ENCODE peak calls at places on chromosomes 12 and 14, in four cellular contexts. I, H, U and Z are unnamed samples.

GRCh38 chr14:63663428-63664142 is 21.9 kb upstream of the WDR89 start:
- DNase-seq in I (no peak), H (no peak), U (no peak), Z (no peak)

GRCh38 chr14:26403760-26404159 is 194.1 kb downstream of the NOVA1 start:
- DNase-seq in I (no peak), H (no peak), U (no peak), Z (no peak)

GRCh38 chr12:129081755-129082250 is 228.5 kb downstream of the GLT1D1 start:
- DNase-seq in I (no peak), H (no peak), U (no peak), Z (no peak)

GRCh38 chr12:132597333-132598283 is 12.8 kb downstream of the LRCOL1 start:
- DNase-seq in I (peak), H (no peak), U (no peak), Z (peak)

GRCh38 chr12:43758247-43758727 is 303 bp downstream of the PUS7L start:
- DNase-seq in I (peak), H (no peak), U (peak), Z (no peak)

GRCh38 chr14:73771848-73772705 is 57.9 kb upstream of the PNMA1 start:
- DNase-seq in I (peak), H (peak), U (peak), Z (no peak)

GRCh38 chr12:7985802-7986418 is 46.6 kb upstream of the FOXJ2 start:
- DNase-seq in I (no peak), H (no peak), U (no peak), Z (no peak)

GRCh38 chr12:65232490-65233077 is 45.9 kb upstream of the MSRB3 start:
- DNase-seq in I (peak), H (no peak), U (no peak), Z (no peak)

GRCh38 chr12:108855284-108856169 is 1.9 kb downstream of the SSH1 start:
- DNase-seq in I (peak), H (no peak), U (no peak), Z (no peak)

GRCh38 chr14:79134346-79134745 is 964.2 kb downstream of the NRXN3 start:
- DNase-seq in I (no peak), H (no peak), U (no peak), Z (no peak)

GRCh38 chr12:12983420-12984035 is 16.5 kb downstream of the HEBP1 start:
- DNase-seq in I (peak), H (no peak), U (no peak), Z (peak)

GRCh38 chr12:48924617-48925217 is 575 bp downstream of the FKBP11 start:
- DNase-seq in I (no peak), H (peak), U (peak), Z (no peak)

GRCh38 chr12:12777056-12777455 is 8.4 kb upstream of the APOLD1 start:
- DNase-seq in I (no peak), H (no peak), U (no peak), Z (no peak)

GRCh38 chr14:52961060-52961639 is 10.3 kb upstream of the FERMT2 start:
- DNase-seq in I (peak), H (no peak), U (peak), Z (peak)

GRCh38 chr14:65019944-65020566 is 33.4 kb downstream of the FNTB start:
- DNase-seq in I (peak), H (no peak), U (no peak), Z (peak)

GRCh38 chr12:116324684-116325664 is 47.5 kb upstream of the MED13L start:
- DNase-seq in I (no peak), H (no peak), U (no peak), Z (no peak)

GRCh38 chr12:119700078-119700477 is 32.1 kb downstream of the PRKAB1 start:
- DNase-seq in I (no peak), H (no peak), U (no peak), Z (no peak)

GRCh38 chr14:52272375-52272774 is 4.9 kb downstream of the PTGDR start:
- DNase-seq in I (no peak), H (no peak), U (no peak), Z (peak)

GRCh38 chr12:122894173-122895121 is 1.5 kb downstream of the VPS37B start:
- DNase-seq in I (peak), H (no peak), U (no peak), Z (no peak)

GRCh38 chr12:53324113-53324778 is 2.8 kb upstream of the AAAS start:
- DNase-seq in I (peak), H (no peak), U (peak), Z (no peak)

GRCh38 chr14:61524211-61524806 is 171.0 kb upstream of the HIF1A start:
- DNase-seq in I (peak), H (no peak), U (no peak), Z (peak)

GRCh38 chr12:120225852-120226640 is 25.1 kb upstream of the RPLP0 start:
- DNase-seq in I (peak), H (no peak), U (no peak), Z (no peak)

GRCh38 chr14:90796319-90796718 is 19.9 kb downstream of the TTC7B start:
- DNase-seq in I (peak), H (no peak), U (no peak), Z (no peak)

GRCh38 chr12:7645395-7646177 is 20.1 kb downstream of the APOBEC1 start:
- DNase-seq in I (peak), H (no peak), U (no peak), Z (peak)

GRCh38 chr14:99357856-99358390 is 85.9 kb upstream of the BCL11B start:
- DNase-seq in I (no peak), H (no peak), U (no peak), Z (no peak)

GRCh38 chr14:104298458-104298857 is 160.1 kb downstream of the KIF26A start:
- DNase-seq in I (no peak), H (no peak), U (no peak), Z (no peak)

GRCh38 chr14:30443368-30444007 is 115.5 kb upstream of the G2E3 start:
- DNase-seq in I (peak), H (no peak), U (no peak), Z (peak)

GRCh38 chr12:14950421-14950820 is 11.0 kb downstream of the ARHGDIB start:
- DNase-seq in I (no peak), H (no peak), U (no peak), Z (no peak)

GRCh38 chr12:99553461-99553860 is 94.1 kb upstream of the GARIN6 start:
- DNase-seq in I (no peak), H (no peak), U (no peak), Z (no peak)

GRCh38 chr12:132141976-132142678 is 2.0 kb downstream of the DDX51 start:
- DNase-seq in I (no peak), H (no peak), U (no peak), Z (no peak)

GRCh38 chr14:104872469-104873341 is 7.6 kb downstream of the CEP170B start:
- DNase-seq in I (no peak), H (no peak), U (no peak), Z (no peak)

GRCh38 chr12:2683283-2684025 is 111.3 kb upstream of the FKBP4 start:
- DNase-seq in I (no peak), H (no peak), U (no peak), Z (no peak)

GRCh38 chr12:57162541-57163125 is 15.2 kb upstream of the LRP1-AS start:
- DNase-seq in I (no peak), H (no peak), U (no peak), Z (no peak)

GRCh38 chr12:78959556-78959955 is 95.0 kb downstream of the SYT1 start:
- DNase-seq in I (no peak), H (no peak), U (no peak), Z (no peak)
- H3K27ac ChIP-seq in I (no peak), H (no peak), U (no peak), Z (no peak)

GRCh38 chr12:112782250-112782649 is 9.3 kb upstream of the RPH3A start:
- DNase-seq in I (no peak), H (no peak), U (no peak), Z (no peak)

GRCh38 chr12:112788205-112788604 is 3.3 kb upstream of the RPH3A start:
- DNase-seq in I (no peak), H (no peak), U (no peak), Z (no peak)

GRCh38 chr12:112781767-112782166 is 9.8 kb upstream of the RPH3A start:
- DNase-seq in I (no peak), H (no peak), U (no peak), Z (no peak)

GRCh38 chr12:112778400-112778799 is 13.1 kb upstream of the RPH3A start:
- DNase-seq in I (no peak), H (no peak), U (no peak), Z (no peak)

DNA sequence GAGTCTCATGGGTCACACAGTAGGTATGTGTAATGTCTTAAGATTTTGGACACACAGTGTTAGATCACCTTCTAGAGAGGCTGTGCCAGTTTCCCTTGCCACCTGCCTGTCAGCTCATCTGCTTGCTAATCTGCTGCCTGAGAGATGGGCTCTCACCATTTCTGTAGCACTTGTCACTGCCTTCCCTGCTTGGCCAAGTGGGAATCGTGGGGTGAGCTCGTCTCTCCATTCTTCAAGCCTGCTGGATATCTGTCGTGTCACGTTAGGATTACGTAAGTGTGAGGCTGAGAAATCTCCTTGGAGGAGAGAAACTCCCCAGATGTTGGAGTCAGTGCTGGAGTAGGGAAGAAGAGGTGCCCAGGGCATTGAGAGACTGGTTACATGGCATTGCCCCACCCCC is 8.6 kb upstream of the RPH3A start:
- DNase-seq in I (no peak), H (no peak), U (no peak), Z (no peak)
- TF ChIP-seq EGR1 in I (no peak), H (no peak), U (no peak), Z (no peak)

GRCh38 chr12:75666980-75667359 is 155.6 kb upstream of the KRR1 start:
- DNase-seq in I (no peak), H (no peak), U (no peak), Z (peak)
- TF ChIP-seq SIN3A in I (no peak), H (no peak), U (no peak), Z (no peak)

DNA sequence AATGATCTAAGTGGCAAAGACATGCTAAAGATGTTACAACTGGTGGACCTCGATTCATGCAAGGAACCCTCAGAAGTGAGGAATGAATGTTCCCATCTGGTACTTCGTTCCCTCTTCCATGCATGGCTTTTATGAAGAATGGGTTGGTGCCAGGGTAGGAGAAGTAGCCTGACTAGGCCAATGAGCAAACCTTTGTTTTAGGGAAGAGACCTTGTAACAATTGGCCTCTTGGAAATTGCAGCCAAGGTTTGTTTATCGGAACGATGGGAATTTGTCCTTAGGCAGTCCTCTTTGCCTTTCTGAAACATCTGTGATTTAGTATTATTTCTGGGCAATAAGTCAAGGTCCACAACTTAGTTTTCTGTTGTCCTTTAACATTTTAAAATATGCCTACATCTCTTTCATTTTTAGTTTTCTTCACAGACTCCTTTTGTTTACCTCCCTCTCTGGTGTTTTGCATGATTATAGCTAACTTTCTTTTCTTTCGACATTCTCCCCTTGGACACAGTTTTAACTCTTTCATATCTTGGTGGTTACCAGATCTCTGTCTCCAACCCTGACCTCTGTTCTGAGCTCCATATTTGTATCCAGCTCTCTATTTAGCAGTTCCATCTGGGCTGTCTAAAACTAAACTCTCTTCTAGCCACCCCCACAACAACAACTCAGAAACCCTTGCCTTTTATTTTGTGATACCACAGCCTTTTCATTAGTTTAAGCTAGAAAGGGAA is 70.0 kb downstream of the DIP2B start:
- DNase-seq in I (no peak), H (no peak), U (no peak), Z (no peak)
- H3K27ac ChIP-seq in I (no peak), H (no peak), U (peak), Z (no peak)

GRCh38 chr12:18427520-18427919 is 166.2 kb downstream of the PIK3C2G start:
- DNase-seq in I (no peak), H (no peak), U (no peak), Z (no peak)
- TF ChIP-seq EGR1 in I (no peak), H (no peak), U (no peak), Z (no peak)

GRCh38 chr14:105888151-105888550 is 361.8 kb downstream of the TMEM121 start:
- DNase-seq in I (no peak), H (no peak), U (no peak), Z (no peak)
- TF ChIP-seq SIN3A in I (no peak), H (no peak), U (no peak), Z (no peak)

GRCh38 chr12:124611559-124612391 is 44.4 kb upstream of the NCOR2 start:
- DNase-seq in I (no peak), H (no peak), U (no peak), Z (no peak)
- H3K27ac ChIP-seq in I (no peak), H (no peak), U (no peak), Z (no peak)